ENCODE peak calls at places on chromosomes 3 and 15, in nine cellular contexts. V, F, M, Y, D, I, W, A and H are unnamed samples.

GRCh38 chr3:171772427-171773056 is 37.7 kb downstream of the PLD1 start:
- DNase-seq in I (no peak), Y (peak; percentile 40), V (no peak), D (peak; percentile 65), M (peak; percentile 61), A (peak; percentile 82), W (no peak), F (peak; percentile 68), H (peak; percentile 87)

GRCh38 chr3:59545369-59545768 is 495.5 kb upstream of the CFAP20DC start:
- DNase-seq in D (no peak), I (no peak), V (no peak), F (no peak), Y (no peak), M (no peak), W (no peak), A (no peak), H (no peak)

GRCh38 chr3:119604878-119605277 is 7.2 kb downstream of the PLA1A start:
- DNase-seq in V (no peak), I (no peak), W (no peak), Y (no peak), D (no peak), F (no peak), A (no peak), M (no peak), H (no peak)

GRCh38 chr3:37217098-37217849 is 42.9 kb upstream of the LRRFIP2 start:
- DNase-seq in A (no peak), I (no peak), F (no peak), D (no peak), Y (peak; percentile 30), V (peak; percentile 82), W (no peak), M (no peak), H (no peak)

GRCh38 chr3:100992086-100993033 is 861 bp downstream of the ABI3BP start:
- DNase-seq in M (no peak), W (no peak), Y (no peak), D (no peak), V (no peak), A (peak; percentile 88), F (no peak), I (no peak), H (no peak)

GRCh38 chr15:37217567-37217966 is 117.2 kb upstream of the MEIS2 start:
- DNase-seq in A (no peak), W (no peak), Y (no peak), M (no peak), F (no peak), V (no peak), I (no peak), D (no peak), H (no peak)

GRCh38 chr3:31713820-31714511 is 181.2 kb downstream of the STT3B start:
- DNase-seq in M (no peak), A (no peak), F (no peak), Y (no peak), W (no peak), V (no peak), I (no peak), D (no peak), H (no peak)

GRCh38 chr3:49358884-49359225 is 702 bp upstream of the GPX1 start:
- DNase-seq in I (no peak), Y (no peak), W (no peak), M (no peak), D (no peak), F (no peak), A (peak; percentile 79), V (no peak), H (no peak)

GRCh38 chr3:176354843-176355242 is 842.4 kb downstream of the TBL1XR1 start:
- DNase-seq in Y (no peak), F (no peak), M (no peak), V (no peak), D (no peak), A (no peak), W (no peak), I (no peak), H (no peak)

GRCh38 chr3:55725681-55726500 is 238.8 kb upstream of the WNT5A start:
- DNase-seq in F (no peak), I (no peak), A (no peak), M (no peak), W (no peak), V (no peak), D (no peak), Y (no peak), H (no peak)

GRCh38 chr15:88535607-88536313 is 10.7 kb downstream of the DET1 start:
- DNase-seq in V (no peak), F (no peak), I (no peak), W (no peak), A (no peak), D (no peak), Y (no peak), M (no peak), H (no peak)

GRCh38 chr15:34582461-34583357 is 742 bp downstream of the GOLGA8B start:
- DNase-seq in W (peak; percentile 80), I (peak; percentile 82), M (no peak), V (peak; percentile 88), A (peak; percentile 42), Y (peak; percentile 39), D (peak; percentile 33), F (no peak), H (peak; percentile 74)

GRCh38 chr3:156233875-156234274 is 113.5 kb downstream of the KCNAB1 start:
- DNase-seq in I (no peak), V (no peak), W (no peak), M (no peak), D (no peak), F (no peak), Y (no peak), A (no peak), H (peak; percentile 47)

GRCh38 chr3:242986-243706 is 46.6 kb downstream of the CHL1 start:
- DNase-seq in Y (no peak), W (no peak), V (no peak), M (no peak), A (no peak), F (no peak), D (no peak), I (no peak), H (no peak)

GRCh38 chr3:88725440-88725839 is 382.0 kb upstream of the EPHA3 start:
- DNase-seq in A (no peak), D (no peak), V (no peak), F (no peak), I (no peak), W (no peak), Y (no peak), M (no peak), H (no peak)

GRCh38 chr3:11532865-11533490 is 110.7 kb downstream of the VGLL4 start:
- DNase-seq in F (peak; percentile 59), V (no peak), Y (no peak), A (peak; percentile 55), D (no peak), I (no peak), W (no peak), M (no peak), H (no peak)

GRCh38 chr15:53522878-53523455 is 236.5 kb downstream of the WDR72 start:
- DNase-seq in I (no peak), F (no peak), V (no peak), Y (no peak), A (no peak), D (peak; percentile 21), M (no peak), W (no peak), H (no peak)

DNA sequence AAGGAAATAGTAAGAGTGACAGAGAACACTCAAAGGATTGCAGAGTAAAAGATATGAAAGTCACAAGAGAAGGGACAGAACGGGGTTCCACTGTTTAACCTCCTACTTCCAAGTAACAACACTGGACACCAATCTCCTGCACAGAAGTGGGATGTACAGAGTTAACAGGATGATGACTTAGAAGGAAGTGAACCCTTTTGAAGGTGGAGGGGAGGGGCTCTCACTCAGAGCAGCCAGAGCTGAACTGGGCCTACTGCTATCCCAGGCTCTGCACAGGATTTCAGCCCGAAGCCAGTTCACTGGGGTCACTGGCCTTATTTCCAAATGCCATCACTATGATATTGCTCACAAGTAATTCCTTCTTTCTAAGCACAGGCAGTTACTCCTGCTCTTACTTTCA is 130.2 kb upstream of the PRICKLE2 start:
- DNase-seq in Y (no peak), I (no peak), W (peak; percentile 76), D (peak; percentile 61), V (no peak), M (no peak), F (no peak), A (peak; percentile 78), H (no peak)
- H3K4me3 ChIP-seq in Y (no peak overlapping the region), I (no peak overlapping the region), W (peak overlapping the region; percentile 20), D (no peak overlapping the region), V (no peak overlapping the region), M (no peak overlapping the region), F (no peak overlapping the region), A (no peak overlapping the region), H (no peak overlapping the region)

GRCh38 chr3:114456742-114457141 is 162.9 kb downstream of the TIGIT start:
- DNase-seq in M (no peak), A (no peak), W (no peak), Y (no peak), I (no peak), F (no peak), V (no peak), D (no peak), H (no peak)
- H3K27ac ChIP-seq in M (no peak overlapping the region), A (no peak overlapping the region), W (no peak overlapping the region), Y (no peak overlapping the region), I (no peak overlapping the region), F (no peak overlapping the region), V (peak overlapping the region; percentile 49), D (no peak overlapping the region), H (no peak overlapping the region)

GRCh38 chr15:49877871-49878511 is 241.0 kb downstream of the ATP8B4 start:
- DNase-seq in D (no peak), A (no peak), M (no peak), I (no peak), Y (no peak), V (no peak), W (no peak), F (peak; percentile 84), H (no peak)

GRCh38 chr15:49876401-49877038 is 242.5 kb downstream of the ATP8B4 start:
- DNase-seq in W (no peak), M (no peak), F (no peak), I (no peak), D (peak; percentile 11), A (no peak), V (no peak), Y (no peak), H (peak; percentile 88)

GRCh38 chr15:49877117-49877860 is 241.7 kb downstream of the ATP8B4 start:
- DNase-seq in F (no peak), M (no peak), D (peak; percentile 25), W (no peak), Y (no peak), V (no peak), I (no peak), A (no peak), H (peak; percentile 53)

GRCh38 chr15:49875392-49875791 is 243.6 kb downstream of the ATP8B4 start:
- DNase-seq in Y (no peak), A (no peak), W (no peak), F (no peak), D (no peak), V (no peak), M (no peak), I (no peak), H (no peak)
- TF ChIP-seq CTCF in Y (no peak), A (no peak), W (no peak), F (no peak), D (peak; percentile 34), V (no peak), M (no peak), I (no peak), H (peak; percentile 78)

DNA sequence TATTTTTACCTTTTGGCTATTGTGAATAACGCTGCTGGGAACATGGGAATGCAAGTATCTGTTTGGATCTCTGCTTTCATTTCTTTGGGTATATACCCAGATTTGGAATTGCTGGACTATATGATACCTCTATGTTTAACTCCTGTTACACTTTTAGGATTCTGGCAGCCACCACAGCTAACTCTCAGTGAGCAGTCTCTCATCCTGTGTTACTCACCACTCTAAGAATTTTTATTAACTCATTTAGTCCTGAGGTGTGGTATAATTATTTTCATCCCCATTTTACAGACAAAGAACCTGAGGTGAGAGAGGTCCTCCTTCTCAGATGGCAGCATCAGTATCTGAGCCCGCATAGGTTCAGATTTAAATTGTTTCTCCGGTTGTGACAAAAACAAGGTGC is 1.1 kb downstream of the SPATA12 start:
- DNase-seq in M (no peak), Y (no peak), W (no peak), A (no peak), F (no peak), V (no peak), D (no peak), I (no peak), H (no peak)
- H3K4me3 ChIP-seq in M (no peak overlapping the region), Y (no peak overlapping the region), W (no peak overlapping the region), A (no peak overlapping the region), F (no peak overlapping the region), V (no peak overlapping the region), D (no peak overlapping the region), I (no peak overlapping the region), H (no peak overlapping the region)